ENCODE peak calls at places on chromosomes 3 and 15, in six cellular contexts. N is endothelial cell, V is NCI-H524 treated with DMSO at 0.1 percent for 48 hours, A is astrocyte of the spinal cord, P is ureter, H is T-cell. R is an unnamed sample.

GRCh38 chr3:188916934-188917391 is 254.8 kb upstream of the TPRG1 start:
- DNase-seq in N (no peak), V (no peak), A (no peak), P (no peak), H (no peak), R (no peak)

GRCh38 chr15:73959012-73959581 is 32.8 kb downstream of the LOXL1 start:
- DNase-seq in N (no peak), V (peak), A (no peak), P (no peak), H (peak), R (no peak)

GRCh38 chr15:64288999-64289398 is 67.0 kb downstream of the CSNK1G1 start:
- DNase-seq in N (no peak), V (no peak), A (no peak), P (no peak), H (no peak), R (no peak)

GRCh38 chr3:42010530-42010929 is 48.6 kb upstream of the ULK4 start:
- DNase-seq in N (peak), V (peak), A (no peak), P (no peak), H (no peak), R (no peak)

GRCh38 chr15:89112341-89112971 is 24.2 kb downstream of the ABHD2 start:
- DNase-seq in N (no peak), V (no peak), A (peak), P (no peak), H (no peak), R (no peak)

GRCh38 chr3:173221010-173221409 is 80.0 kb upstream of the SPATA16 start:
- DNase-seq in N (no peak), V (no peak), A (no peak), P (no peak), H (no peak), R (no peak)

GRCh38 chr3:150094150-150094932 is 123.6 kb upstream of the PFN2 start:
- DNase-seq in N (no peak), V (no peak), A (peak), P (peak), H (no peak), R (no peak)

GRCh38 chr15:59689626-59690236 is 611 bp upstream of the BNIP2 start:
- DNase-seq in N (peak), V (peak), A (peak), P (peak), H (peak), R (peak)

GRCh38 chr3:110318108-110318507 is 753.5 kb upstream of the NECTIN3 start:
- DNase-seq in N (no peak), V (no peak), A (peak), P (no peak), H (no peak), R (no peak)

GRCh38 chr3:145981057-145981456 is 179.9 kb downstream of the PLOD2 start:
- DNase-seq in N (no peak), V (no peak), A (peak), P (no peak), H (no peak), R (no peak)

GRCh38 chr15:39140060-39140604 is 440.7 kb upstream of the THBS1 start:
- DNase-seq in N (peak), V (no peak), A (peak), P (no peak), H (no peak), R (peak)

GRCh38 chr3:196989721-196990262 is 21.2 kb upstream of the PIGZ start:
- DNase-seq in N (no peak), V (no peak), A (no peak), P (no peak), H (no peak), R (peak)

GRCh38 chr15:100942656-100943055 is 23.5 kb downstream of the LRRK1 start:
- DNase-seq in N (no peak), V (no peak), A (no peak), P (no peak), H (no peak), R (no peak)

GRCh38 chr3:52319921-52320595 is 3.9 kb downstream of the DNAH1 start:
- DNase-seq in N (no peak), V (no peak), A (no peak), P (no peak), H (no peak), R (peak)

GRCh38 chr15:43439268-43439667 is 53.7 kb downstream of the TP53BP1 start:
- DNase-seq in N (no peak), V (no peak), A (no peak), P (no peak), H (no peak), R (no peak)

GRCh38 chr15:99550077-99550476 is 15.7 kb upstream of the MEF2A start:
- DNase-seq in N (no peak), V (no peak), A (no peak), P (no peak), H (no peak), R (no peak)

GRCh38 chr3:73327052-73327451 is 265.6 kb downstream of the EBLN2 start:
- DNase-seq in N (no peak), V (no peak), A (no peak), P (no peak), H (no peak), R (no peak)

GRCh38 chr3:21041621-21042020 is 709.4 kb downstream of the ZNF385D start:
- DNase-seq in N (no peak), V (no peak), A (no peak), P (no peak), H (no peak), R (no peak)

GRCh38 chr3:37138816-37139215 is 35.6 kb downstream of the LRRFIP2 start:
- DNase-seq in N (no peak), V (no peak), A (no peak), P (no peak), H (no peak), R (no peak)

GRCh38 chr3:71010731-71011455 is 572.6 kb downstream of the FOXP1 start:
- DNase-seq in N (no peak), V (no peak), A (peak), P (no peak), H (peak), R (no peak)

GRCh38 chr15:67043939-67044771 is 21.2 kb upstream of the SMAD3 start:
- DNase-seq in N (peak), V (no peak), A (peak), P (no peak), H (no peak), R (no peak)

GRCh38 chr15:40029979-40030893 is 8.7 kb downstream of the SRP14 start:
- DNase-seq in N (peak), V (no peak), A (no peak), P (no peak), H (no peak), R (no peak)

GRCh38 chr15:57607570-57608000 is 15.9 kb downstream of the MYZAP start:
- DNase-seq in N (no peak), V (no peak), A (peak), P (peak), H (no peak), R (peak)

GRCh38 chr15:90586948-90587347 is 57.2 kb downstream of the CRTC3 start:
- DNase-seq in N (no peak), V (no peak), A (no peak), P (no peak), H (no peak), R (no peak)

GRCh38 chr15:31086344-31086743 is 15.2 kb downstream of the TRPM1 start:
- DNase-seq in N (no peak), V (no peak), A (no peak), P (no peak), H (no peak), R (no peak)

GRCh38 chr3:126464494-126464893 is 11.2 kb downstream of the ZXDC start:
- DNase-seq in N (no peak), V (peak), A (no peak), P (no peak), H (no peak), R (no peak)

GRCh38 chr3:27575509-27575908 is 91.3 kb upstream of the SLC4A7 start:
- DNase-seq in N (no peak), V (no peak), A (no peak), P (no peak), H (no peak), R (no peak)

GRCh38 chr3:197736010-197736490 is 654 bp downstream of the RUBCN start:
- DNase-seq in N (peak), V (no peak), A (no peak), P (no peak), H (no peak), R (no peak)

GRCh38 chr3:129162729-129163579 is 2.1 kb upstream of the ISY1 start:
- DNase-seq in N (no peak), V (peak), A (no peak), P (no peak), H (no peak), R (no peak)

GRCh38 chr15:92869977-92870644 is 30.0 kb upstream of the CHD2 start:
- DNase-seq in N (no peak), V (no peak), A (no peak), P (no peak), H (no peak), R (no peak)

GRCh38 chr3:96970211-96970610 is 155.8 kb downstream of the EPHA6 start:
- DNase-seq in N (no peak), V (no peak), A (no peak), P (no peak), H (no peak), R (no peak)

GRCh38 chr3:43995078-43995928 is 246.4 kb upstream of the TOPAZ1 start:
- DNase-seq in N (peak), V (no peak), A (peak), P (no peak), H (no peak), R (no peak)

GRCh38 chr3:61526307-61526706 is 35.1 kb upstream of the PTPRG start:
- DNase-seq in N (no peak), V (no peak), A (no peak), P (no peak), H (no peak), R (no peak)

GRCh38 chr3:183555541-183556081 is at the start of gene KLHL6:
- DNase-seq in N (peak), V (no peak), A (no peak), P (peak), H (peak), R (peak)

GRCh38 chr3:102189564-102190339 is 245.1 kb upstream of the ZPLD1 start:
- DNase-seq in N (no peak), V (no peak), A (no peak), P (no peak), H (no peak), R (no peak)

GRCh38 chr3:29536016-29536736 is 255.3 kb downstream of the RBMS3 start:
- DNase-seq in N (no peak), V (no peak), A (no peak), P (no peak), H (no peak), R (no peak)

GRCh38 chr3:186172353-186172752 is 63.5 kb upstream of the ETV5 start:
- DNase-seq in N (no peak), V (no peak), A (no peak), P (no peak), H (no peak), R (no peak)

GRCh38 chr3:184965639-184966430 is 153.9 kb downstream of the VPS8 start:
- DNase-seq in N (no peak), V (no peak), A (no peak), P (no peak), H (no peak), R (no peak)

GRCh38 chr15:70528270-70528706 is 235.1 kb downstream of the UACA start:
- DNase-seq in N (no peak), V (no peak), A (peak), P (peak), H (peak), R (no peak)

R was measured in Right ventricle myocardium superior.